ENCODE peak calls at places on chromosomes 7 and 10, in seven cellular contexts. B is GM12878, M is neural progenitor cell, Y is endothelial cell of umbilical vein, E is fibroblast of lung, N is PC-3, R is H9. H is an unnamed sample. For H3K27me3 and H4K20me1, the result is how much of the 10 kb centered on the place peaks cover.

GRCh38 chr7:148161771-148162170 is 428.8 kb upstream of the C7orf33 start:
- DNase-seq in N (no peak), E (no peak), R (no peak), Y (no peak), B (no peak), M (no peak), H (no peak)

GRCh38 chr10:130913844-130914243 is 397.7 kb downstream of the TCERG1L start:
- DNase-seq in M (no peak), B (no peak), Y (no peak), N (no peak), E (no peak), R (no peak), H (no peak)

GRCh38 chr10:117663750-117664149 is 121.2 kb downstream of the EMX2 start:
- DNase-seq in M (no peak), Y (no peak), E (peak), B (peak), N (peak), R (no peak), H (no peak)

GRCh38 chr7:84108787-84109186 is 85.8 kb downstream of the SEMA3A start:
- DNase-seq in N (no peak), R (no peak), B (no peak), M (no peak), Y (no peak), E (no peak), H (no peak)

GRCh38 chr10:61024801-61025201 is 80.8 kb upstream of the RHOBTB1 start:
- DNase-seq in R (peak), N (peak), M (peak), E (peak), B (no peak), Y (no peak), H (peak)

GRCh38 chr7:142855756-142856564 is 1.1 kb downstream of the EPHB6 start:
- DNase-seq in M (no peak), E (peak), N (no peak), B (no peak), R (no peak), Y (no peak), H (no peak)

GRCh38 chr10:14820010-14820774 is 17.6 kb downstream of the CDNF start:
- DNase-seq in M (no peak), Y (peak), E (peak), B (no peak), R (no peak), N (peak), H (no peak)

GRCh38 chr7:818031-818699 is 14.1 kb upstream of the SUN1 start:
- DNase-seq in N (peak), M (no peak), R (no peak), E (peak), Y (peak), B (no peak), H (peak)

GRCh38 chr10:104445359-104445758 is 91.7 kb downstream of the CFAP58 start:
- DNase-seq in B (no peak), N (peak), R (no peak), E (peak), Y (no peak), M (no peak), H (no peak)

GRCh38 chr10:90075995-90076394 is 374.6 kb downstream of the KIF20B start:
- DNase-seq in B (no peak), R (no peak), Y (no peak), E (no peak), N (peak), M (no peak), H (no peak)

GRCh38 chr10:13891542-13892431 is 305.0 kb downstream of the PRPF18 start:
- DNase-seq in B (no peak), N (peak), M (peak), E (peak), R (no peak), Y (peak), H (no peak)

GRCh38 chr7:157538321-157538720 is 201.5 kb downstream of the DNAJB6 start:
- DNase-seq in N (no peak), B (no peak), Y (no peak), M (no peak), R (no peak), E (no peak), H (no peak)

GRCh38 chr10:85648279-85648754 is 718.3 kb downstream of the GRID1 start:
- DNase-seq in R (no peak), M (no peak), B (no peak), Y (no peak), N (no peak), E (peak), H (no peak)

GRCh38 chr7:130912910-130913720 is 179.1 kb upstream of the KLF14 start:
- DNase-seq in N (peak), E (peak), Y (peak), B (peak), M (peak), R (no peak), H (peak)

GRCh38 chr10:88791924-88792323 is 10.6 kb upstream of the LIPM start:
- DNase-seq in E (peak), N (peak), B (peak), Y (peak), R (peak), M (peak), H (peak)

GRCh38 chr10:73771722-73772279 is 10.0 kb upstream of the CHCHD1 start:
- DNase-seq in R (peak), E (no peak), Y (peak), B (no peak), M (peak), N (peak), H (peak)

DNA sequence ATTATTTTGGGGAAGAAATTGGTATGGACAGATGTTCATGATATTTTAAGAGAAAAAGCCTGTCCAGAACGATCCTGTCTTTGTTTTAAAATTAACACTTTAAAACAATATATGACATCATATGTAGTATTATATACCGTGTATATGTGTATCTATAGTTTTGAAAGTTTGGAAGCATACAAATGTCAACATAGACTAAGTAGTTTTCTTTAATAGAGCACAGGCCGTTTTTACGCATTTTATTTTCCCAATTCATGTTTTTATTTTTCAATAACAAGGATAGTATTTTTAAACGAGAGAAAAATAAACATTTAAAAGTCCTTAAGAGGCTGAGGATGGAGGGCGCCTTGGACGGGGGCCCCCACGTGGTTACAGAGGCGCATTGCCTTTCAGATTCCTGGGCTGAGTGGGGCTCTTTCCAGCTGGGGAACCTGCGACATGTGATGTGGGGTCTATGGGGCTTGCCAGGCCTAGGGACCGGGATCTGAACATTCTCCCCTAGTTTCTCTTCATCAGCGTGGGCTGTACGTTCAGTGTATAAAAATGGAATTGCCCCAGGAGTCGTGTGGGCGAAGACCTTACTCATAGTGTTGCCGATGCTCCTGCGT is 127.8 kb upstream of the ZNF746 start:
- DNase-seq in M (peak), N (peak), Y (peak), E (peak), R (peak), B (no peak), H (peak)
- H3K9ac ChIP-seq in M (no peak), N (peak), Y (peak), E (no peak), R (no peak), B (no peak), H (peak)

DNA sequence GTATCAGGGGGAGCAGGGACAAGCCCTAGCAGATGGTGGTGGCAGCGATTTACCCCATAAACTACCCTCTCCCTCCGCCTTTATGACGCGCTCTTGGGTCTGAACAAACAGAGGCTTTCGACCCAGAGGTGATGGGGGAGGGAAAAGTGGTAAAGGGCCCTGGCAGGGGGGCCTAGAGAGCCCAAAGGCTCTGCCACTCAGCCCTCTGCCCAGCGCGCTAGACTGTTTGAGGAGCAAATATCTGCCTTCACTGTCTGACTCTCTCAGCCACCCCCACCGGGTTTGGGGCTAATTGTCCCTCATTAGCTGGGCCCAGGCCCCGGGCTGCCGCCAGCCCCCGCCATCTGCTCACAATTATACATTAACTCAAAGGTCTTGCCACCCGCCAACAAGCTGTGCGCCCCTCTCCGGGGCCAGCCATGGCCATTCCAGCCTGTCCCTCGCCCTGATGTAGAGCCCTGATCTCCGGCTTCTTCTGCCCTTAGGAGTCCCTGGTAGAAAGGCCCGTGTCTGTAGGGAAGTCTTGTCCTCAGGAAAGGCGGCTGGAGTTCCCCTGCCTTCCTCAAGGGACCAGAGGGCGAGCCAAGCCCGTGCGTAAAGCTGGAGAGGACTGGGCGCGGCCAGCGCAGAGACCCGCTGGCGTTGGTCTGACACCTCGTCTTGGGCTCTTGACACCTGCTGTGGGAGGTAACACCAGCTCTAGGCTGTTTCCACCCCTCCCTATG is 1.9 kb upstream of the PAX4 start:
- DNase-seq in E (no peak), B (no peak), R (peak), Y (no peak), N (no peak), M (peak), H (no peak)
- H3K27me3 ChIP-seq in E (under half), B (under half), R (under half), Y (under half), N (half or more), M (half or more), H (under half)

GRCh38 chr10:35364808-35365207 is 28.5 kb downstream of the CCNY start:
- DNase-seq in B (no peak), M (no peak), R (no peak), Y (no peak), N (no peak), E (no peak), H (no peak)
- H4K20me1 ChIP-seq in B (under half), M (half or more), R (under half), Y (under half), N (under half), E (under half), H (half or more)

GRCh38 chr7:41047789-41048191 is 655.1 kb downstream of the INHBA start:
- DNase-seq in M (no peak), E (peak), N (peak), R (no peak), Y (no peak), B (no peak), H (no peak)

GRCh38 chr7:41047192-41047591 is 655.7 kb downstream of the INHBA start:
- DNase-seq in R (no peak), Y (no peak), N (no peak), B (no peak), M (no peak), E (no peak), H (no peak)

GRCh38 chr7:41046221-41046761 is 656.6 kb downstream of the INHBA start:
- DNase-seq in N (peak), Y (no peak), E (peak), M (no peak), B (no peak), R (no peak), H (no peak)

GRCh38 chr7:41046778-41047177 is 656.1 kb downstream of the INHBA start:
- DNase-seq in B (no peak), E (no peak), Y (no peak), N (no peak), R (no peak), M (no peak), H (no peak)

GRCh38 chr7:41045556-41046123 is 657.2 kb downstream of the INHBA start:
- DNase-seq in M (peak), Y (peak), N (peak), E (no peak), B (no peak), R (peak), H (no peak)
- H3K9ac ChIP-seq in M (no peak), Y (no peak), N (peak), E (no peak), B (no peak), R (no peak), H (no peak)

GRCh38 chr10:34480345-34480744 is 334.8 kb downstream of the PARD3 start:
- DNase-seq in Y (no peak), B (no peak), R (no peak), N (peak), M (no peak), E (no peak), H (no peak)
- H3K27me3 ChIP-seq in Y (under half), B (under half), R (under half), N (under half), M (under half), E (under half), H (under half)